ENCODE peak calls at places on chromosome 5, in ten cellular contexts. One of them, this sample, is unnamed.

GRCh38 chr5:30099634-30100033 is 1093.9 kb upstream of the CDH6 start:
- DNase-seq in left lobe of liver: no peak
- DNase-seq in M059J: peak
- DNase-seq in IMR-90: no peak
- DNase-seq in stimulated activated CD8-positive, alpha-beta memory T cell treated with anti-CD3 and anti-CD28 coated beads, Interleukin-15, amount 100 ng/mL, for 1 hour: no peak
- DNase-seq in iris pigment epithelial cell: peak
- DNase-seq in anterior cingulate cortex: no peak
- DNase-seq in HS-5: peak
- DNase-seq in breast epithelium: no peak
- DNase-seq in GM13977: no peak
- DNase-seq in this sample: no peak

GRCh38 chr5:6574537-6574936 is 58.3 kb downstream of the NSUN2 start:
- DNase-seq in left lobe of liver: peak
- DNase-seq in M059J: no peak
- DNase-seq in IMR-90: no peak
- DNase-seq in stimulated activated CD8-positive, alpha-beta memory T cell treated with anti-CD3 and anti-CD28 coated beads, Interleukin-15, amount 100 ng/mL, for 1 hour: no peak
- DNase-seq in iris pigment epithelial cell: no peak
- DNase-seq in anterior cingulate cortex: no peak
- DNase-seq in HS-5: no peak
- DNase-seq in breast epithelium: no peak
- DNase-seq in GM13977: no peak
- DNase-seq in this sample: no peak

GRCh38 chr5:159915913-159916840 is at the start of gene ADRA1B:
- DNase-seq in left lobe of liver: peak
- DNase-seq in M059J: peak
- DNase-seq in IMR-90: peak
- DNase-seq in stimulated activated CD8-positive, alpha-beta memory T cell treated with anti-CD3 and anti-CD28 coated beads, Interleukin-15, amount 100 ng/mL, for 1 hour: no peak
- DNase-seq in iris pigment epithelial cell: peak
- DNase-seq in anterior cingulate cortex: peak
- DNase-seq in HS-5: no peak
- DNase-seq in breast epithelium: peak
- DNase-seq in GM13977: peak
- DNase-seq in this sample: no peak

GRCh38 chr5:33659526-33660169 is 218.9 kb downstream of the TARS1 start:
- DNase-seq in left lobe of liver: no peak
- DNase-seq in M059J: no peak
- DNase-seq in IMR-90: no peak
- DNase-seq in stimulated activated CD8-positive, alpha-beta memory T cell treated with anti-CD3 and anti-CD28 coated beads, Interleukin-15, amount 100 ng/mL, for 1 hour: no peak
- DNase-seq in iris pigment epithelial cell: no peak
- DNase-seq in anterior cingulate cortex: no peak
- DNase-seq in HS-5: no peak
- DNase-seq in breast epithelium: no peak
- DNase-seq in GM13977: no peak
- DNase-seq in this sample: no peak

GRCh38 chr5:158409507-158409906 is 550.6 kb upstream of the CLINT1 start:
- DNase-seq in left lobe of liver: no peak
- DNase-seq in M059J: no peak
- DNase-seq in IMR-90: no peak
- DNase-seq in stimulated activated CD8-positive, alpha-beta memory T cell treated with anti-CD3 and anti-CD28 coated beads, Interleukin-15, amount 100 ng/mL, for 1 hour: no peak
- DNase-seq in iris pigment epithelial cell: no peak
- DNase-seq in anterior cingulate cortex: no peak
- DNase-seq in HS-5: no peak
- DNase-seq in breast epithelium: no peak
- DNase-seq in GM13977: no peak
- DNase-seq in this sample: no peak

GRCh38 chr5:113510836-113511451 is 2.5 kb upstream of the YTHDC2 start:
- DNase-seq in left lobe of liver: no peak
- DNase-seq in M059J: peak
- DNase-seq in IMR-90: peak
- DNase-seq in stimulated activated CD8-positive, alpha-beta memory T cell treated with anti-CD3 and anti-CD28 coated beads, Interleukin-15, amount 100 ng/mL, for 1 hour: no peak
- DNase-seq in iris pigment epithelial cell: peak
- DNase-seq in anterior cingulate cortex: no peak
- DNase-seq in HS-5: no peak
- DNase-seq in breast epithelium: no peak
- DNase-seq in GM13977: no peak
- DNase-seq in this sample: no peak

GRCh38 chr5:173973614-173973969 is 15.4 kb upstream of the C5orf47 start:
- DNase-seq in left lobe of liver: no peak
- DNase-seq in M059J: no peak
- DNase-seq in IMR-90: no peak
- DNase-seq in stimulated activated CD8-positive, alpha-beta memory T cell treated with anti-CD3 and anti-CD28 coated beads, Interleukin-15, amount 100 ng/mL, for 1 hour: no peak
- DNase-seq in iris pigment epithelial cell: no peak
- DNase-seq in anterior cingulate cortex: peak
- DNase-seq in HS-5: no peak
- DNase-seq in breast epithelium: no peak
- DNase-seq in GM13977: no peak
- DNase-seq in this sample: no peak

GRCh38 chr5:139369181-139369580 is 13.9 kb downstream of the SLC23A1 start:
- DNase-seq in left lobe of liver: no peak
- DNase-seq in M059J: no peak
- DNase-seq in IMR-90: peak
- DNase-seq in stimulated activated CD8-positive, alpha-beta memory T cell treated with anti-CD3 and anti-CD28 coated beads, Interleukin-15, amount 100 ng/mL, for 1 hour: no peak
- DNase-seq in iris pigment epithelial cell: peak
- DNase-seq in anterior cingulate cortex: no peak
- DNase-seq in HS-5: no peak
- DNase-seq in breast epithelium: no peak
- DNase-seq in GM13977: no peak
- DNase-seq in this sample: no peak

GRCh38 chr5:42767491-42768105 is 11.0 kb downstream of the CCDC152 start:
- DNase-seq in left lobe of liver: no peak
- DNase-seq in M059J: peak
- DNase-seq in IMR-90: peak
- DNase-seq in stimulated activated CD8-positive, alpha-beta memory T cell treated with anti-CD3 and anti-CD28 coated beads, Interleukin-15, amount 100 ng/mL, for 1 hour: no peak
- DNase-seq in iris pigment epithelial cell: peak
- DNase-seq in anterior cingulate cortex: no peak
- DNase-seq in HS-5: no peak
- DNase-seq in breast epithelium: no peak
- DNase-seq in GM13977: peak
- DNase-seq in this sample: no peak

GRCh38 chr5:75052461-75053285 is at the start of gene GCNT4:
- DNase-seq in left lobe of liver: peak
- DNase-seq in M059J: peak
- DNase-seq in IMR-90: peak
- DNase-seq in stimulated activated CD8-positive, alpha-beta memory T cell treated with anti-CD3 and anti-CD28 coated beads, Interleukin-15, amount 100 ng/mL, for 1 hour: peak
- DNase-seq in iris pigment epithelial cell: peak
- DNase-seq in anterior cingulate cortex: no peak
- DNase-seq in HS-5: no peak
- DNase-seq in breast epithelium: no peak
- DNase-seq in GM13977: peak
- DNase-seq in this sample: no peak

GRCh38 chr5:76402251-76402879 is 720 bp upstream of the IQGAP2 start:
- DNase-seq in left lobe of liver: peak
- DNase-seq in M059J: no peak
- DNase-seq in IMR-90: no peak
- DNase-seq in stimulated activated CD8-positive, alpha-beta memory T cell treated with anti-CD3 and anti-CD28 coated beads, Interleukin-15, amount 100 ng/mL, for 1 hour: peak
- DNase-seq in iris pigment epithelial cell: peak
- DNase-seq in anterior cingulate cortex: no peak
- DNase-seq in HS-5: no peak
- DNase-seq in breast epithelium: no peak
- DNase-seq in GM13977: peak
- DNase-seq in this sample: no peak

GRCh38 chr5:44051591-44051990 is 337.6 kb downstream of the FGF10 start:
- DNase-seq in left lobe of liver: no peak
- DNase-seq in M059J: no peak
- DNase-seq in IMR-90: no peak
- DNase-seq in stimulated activated CD8-positive, alpha-beta memory T cell treated with anti-CD3 and anti-CD28 coated beads, Interleukin-15, amount 100 ng/mL, for 1 hour: no peak
- DNase-seq in iris pigment epithelial cell: no peak
- DNase-seq in anterior cingulate cortex: no peak
- DNase-seq in HS-5: no peak
- DNase-seq in breast epithelium: no peak
- DNase-seq in GM13977: no peak
- DNase-seq in this sample: no peak

GRCh38 chr5:8981496-8981895 is 564.4 kb downstream of the SEMA5A start:
- DNase-seq in left lobe of liver: no peak
- DNase-seq in M059J: peak
- DNase-seq in IMR-90: peak
- DNase-seq in stimulated activated CD8-positive, alpha-beta memory T cell treated with anti-CD3 and anti-CD28 coated beads, Interleukin-15, amount 100 ng/mL, for 1 hour: no peak
- DNase-seq in iris pigment epithelial cell: peak
- DNase-seq in anterior cingulate cortex: no peak
- DNase-seq in HS-5: no peak
- DNase-seq in breast epithelium: no peak
- DNase-seq in GM13977: no peak
- DNase-seq in this sample: no peak

GRCh38 chr5:124888622-124889521 is 142.4 kb upstream of the ZNF608 start:
- DNase-seq in left lobe of liver: no peak
- DNase-seq in M059J: no peak
- DNase-seq in IMR-90: no peak
- DNase-seq in stimulated activated CD8-positive, alpha-beta memory T cell treated with anti-CD3 and anti-CD28 coated beads, Interleukin-15, amount 100 ng/mL, for 1 hour: no peak
- DNase-seq in iris pigment epithelial cell: no peak
- DNase-seq in anterior cingulate cortex: no peak
- DNase-seq in HS-5: no peak
- DNase-seq in breast epithelium: no peak
- DNase-seq in GM13977: no peak
- DNase-seq in this sample: no peak

GRCh38 chr5:138942861-138943260 is 67.7 kb upstream of the LRRTM2 start:
- DNase-seq in left lobe of liver: no peak
- DNase-seq in M059J: no peak
- DNase-seq in IMR-90: no peak
- DNase-seq in stimulated activated CD8-positive, alpha-beta memory T cell treated with anti-CD3 and anti-CD28 coated beads, Interleukin-15, amount 100 ng/mL, for 1 hour: no peak
- DNase-seq in iris pigment epithelial cell: no peak
- DNase-seq in anterior cingulate cortex: no peak
- DNase-seq in HS-5: no peak
- DNase-seq in breast epithelium: no peak
- DNase-seq in GM13977: no peak
- DNase-seq in this sample: no peak

GRCh38 chr5:77643654-77644404 is 5.3 kb upstream of the OTP start:
- DNase-seq in left lobe of liver: no peak
- DNase-seq in M059J: no peak
- DNase-seq in IMR-90: no peak
- DNase-seq in stimulated activated CD8-positive, alpha-beta memory T cell treated with anti-CD3 and anti-CD28 coated beads, Interleukin-15, amount 100 ng/mL, for 1 hour: no peak
- DNase-seq in iris pigment epithelial cell: no peak
- DNase-seq in anterior cingulate cortex: no peak
- DNase-seq in HS-5: no peak
- DNase-seq in breast epithelium: no peak
- DNase-seq in GM13977: peak
- DNase-seq in this sample: no peak

GRCh38 chr5:100852051-100852450 is 51.0 kb downstream of the ST8SIA4 start:
- DNase-seq in left lobe of liver: no peak
- DNase-seq in M059J: no peak
- DNase-seq in IMR-90: no peak
- DNase-seq in stimulated activated CD8-positive, alpha-beta memory T cell treated with anti-CD3 and anti-CD28 coated beads, Interleukin-15, amount 100 ng/mL, for 1 hour: no peak
- DNase-seq in iris pigment epithelial cell: no peak
- DNase-seq in anterior cingulate cortex: no peak
- DNase-seq in HS-5: no peak
- DNase-seq in breast epithelium: no peak
- DNase-seq in GM13977: no peak
- DNase-seq in this sample: no peak

GRCh38 chr5:180343110-180343845 is 9.9 kb downstream of the GFPT2 start:
- DNase-seq in left lobe of liver: no peak
- DNase-seq in M059J: peak
- DNase-seq in IMR-90: peak
- DNase-seq in stimulated activated CD8-positive, alpha-beta memory T cell treated with anti-CD3 and anti-CD28 coated beads, Interleukin-15, amount 100 ng/mL, for 1 hour: no peak
- DNase-seq in iris pigment epithelial cell: peak
- DNase-seq in anterior cingulate cortex: no peak
- DNase-seq in HS-5: no peak
- DNase-seq in breast epithelium: no peak
- DNase-seq in GM13977: no peak
- DNase-seq in this sample: no peak

GRCh38 chr5:73454379-73455036 is 5.9 kb upstream of the FOXD1 start:
- DNase-seq in left lobe of liver: no peak
- DNase-seq in M059J: peak
- DNase-seq in IMR-90: peak
- DNase-seq in stimulated activated CD8-positive, alpha-beta memory T cell treated with anti-CD3 and anti-CD28 coated beads, Interleukin-15, amount 100 ng/mL, for 1 hour: no peak
- DNase-seq in iris pigment epithelial cell: peak
- DNase-seq in anterior cingulate cortex: no peak
- DNase-seq in HS-5: no peak
- DNase-seq in breast epithelium: no peak
- DNase-seq in GM13977: no peak
- DNase-seq in this sample: no peak

GRCh38 chr5:151757233-151758140 is 944 bp downstream of the ATOX1 start:
- DNase-seq in left lobe of liver: no peak
- DNase-seq in M059J: no peak
- DNase-seq in IMR-90: no peak
- DNase-seq in stimulated activated CD8-positive, alpha-beta memory T cell treated with anti-CD3 and anti-CD28 coated beads, Interleukin-15, amount 100 ng/mL, for 1 hour: no peak
- DNase-seq in iris pigment epithelial cell: no peak
- DNase-seq in anterior cingulate cortex: no peak
- DNase-seq in HS-5: no peak
- DNase-seq in breast epithelium: no peak
- DNase-seq in GM13977: no peak
- DNase-seq in this sample: no peak

GRCh38 chr5:152527358-152528048 is 122.4 kb upstream of the NMUR2 start:
- DNase-seq in left lobe of liver: no peak
- DNase-seq in M059J: no peak
- DNase-seq in IMR-90: no peak
- DNase-seq in stimulated activated CD8-positive, alpha-beta memory T cell treated with anti-CD3 and anti-CD28 coated beads, Interleukin-15, amount 100 ng/mL, for 1 hour: no peak
- DNase-seq in iris pigment epithelial cell: no peak
- DNase-seq in anterior cingulate cortex: no peak
- DNase-seq in HS-5: no peak
- DNase-seq in breast epithelium: no peak
- DNase-seq in GM13977: no peak
- DNase-seq in this sample: no peak

GRCh38 chr5:111271885-111272284 is 47.7 kb downstream of the CAMK4 start:
- DNase-seq in left lobe of liver: no peak
- DNase-seq in M059J: peak
- DNase-seq in IMR-90: no peak
- DNase-seq in stimulated activated CD8-positive, alpha-beta memory T cell treated with anti-CD3 and anti-CD28 coated beads, Interleukin-15, amount 100 ng/mL, for 1 hour: no peak
- DNase-seq in iris pigment epithelial cell: peak
- DNase-seq in anterior cingulate cortex: no peak
- DNase-seq in HS-5: no peak
- DNase-seq in breast epithelium: no peak
- DNase-seq in GM13977: no peak
- DNase-seq in this sample: no peak

GRCh38 chr5:110536120-110537115 is 190.1 kb downstream of the TMEM232 start:
- DNase-seq in left lobe of liver: no peak
- DNase-seq in M059J: no peak
- DNase-seq in IMR-90: no peak
- DNase-seq in stimulated activated CD8-positive, alpha-beta memory T cell treated with anti-CD3 and anti-CD28 coated beads, Interleukin-15, amount 100 ng/mL, for 1 hour: no peak
- DNase-seq in iris pigment epithelial cell: no peak
- DNase-seq in anterior cingulate cortex: no peak
- DNase-seq in HS-5: no peak
- DNase-seq in breast epithelium: no peak
- DNase-seq in GM13977: no peak
- DNase-seq in this sample: no peak

GRCh38 chr5:124941051-124942049 is 194.9 kb upstream of the ZNF608 start:
- DNase-seq in left lobe of liver: no peak
- DNase-seq in M059J: no peak
- DNase-seq in IMR-90: no peak
- DNase-seq in stimulated activated CD8-positive, alpha-beta memory T cell treated with anti-CD3 and anti-CD28 coated beads, Interleukin-15, amount 100 ng/mL, for 1 hour: no peak
- DNase-seq in iris pigment epithelial cell: no peak
- DNase-seq in anterior cingulate cortex: no peak
- DNase-seq in HS-5: no peak
- DNase-seq in breast epithelium: no peak
- DNase-seq in GM13977: no peak
- DNase-seq in this sample: no peak

GRCh38 chr5:1564182-1564748 is 40.5 kb upstream of the LPCAT1 start:
- DNase-seq in left lobe of liver: no peak
- DNase-seq in M059J: peak
- DNase-seq in IMR-90: peak
- DNase-seq in stimulated activated CD8-positive, alpha-beta memory T cell treated with anti-CD3 and anti-CD28 coated beads, Interleukin-15, amount 100 ng/mL, for 1 hour: no peak
- DNase-seq in iris pigment epithelial cell: peak
- DNase-seq in anterior cingulate cortex: no peak
- DNase-seq in HS-5: no peak
- DNase-seq in breast epithelium: no peak
- DNase-seq in GM13977: no peak
- DNase-seq in this sample: no peak